ENCODE peak calls at places on chromosomes 5 and 9, in nine cellular contexts. E is SK-N-SH; J is CD8-positive, alpha-beta T cell; M is germinal center; F is dorsolateral prefrontal cortex; X is effector CD4-positive, alpha-beta T cell; Q is T-helper 9 cell; I is EL; U is activated CD4-positive, CD25-positive, alpha-beta regulatory T cell treated with anti-CD3 and anti-CD28 coated beads, Interleukin-2, amount 50 U/mL, for 72 hours. Z is an unnamed sample.

GRCh38 chr9:91483189-91483691 is 59.6 kb upstream of the NFIL3 start:
- DNase-seq in E (no peak), J (no peak), M (no peak), F (no peak), X (no peak), Q (no peak), I (peak), U (no peak), Z (no peak)

GRCh38 chr5:66661149-66661548 is 65.0 kb downstream of the MAST4 start:
- DNase-seq in E (no peak), J (no peak), M (no peak), F (no peak), X (no peak), Q (no peak), I (peak), U (no peak), Z (no peak)

GRCh38 chr5:59725393-59725768 is 168.1 kb downstream of the PDE4D start:
- DNase-seq in E (no peak), J (no peak), M (no peak), F (no peak), X (no peak), Q (no peak), I (peak), U (no peak), Z (no peak)

GRCh38 chr5:31470608-31471007 is 61.3 kb downstream of the DROSHA start:
- DNase-seq in E (no peak), J (no peak), M (no peak), F (no peak), X (no peak), Q (no peak), I (peak), U (no peak), Z (no peak)

GRCh38 chr9:121889990-121890563 is 203.0 kb downstream of the TTLL11 start:
- DNase-seq in E (no peak), J (no peak), M (no peak), F (no peak), X (no peak), Q (no peak), I (peak), U (no peak), Z (no peak)

GRCh38 chr5:151157426-151158286 is at the start of gene ANXA6:
- DNase-seq in E (peak), J (peak), M (peak), F (peak), X (peak), Q (peak), I (peak), U (peak), Z (peak)

GRCh38 chr9:4297151-4297794 is 2.6 kb downstream of the GLIS3 start:
- DNase-seq in E (peak), J (peak), M (peak), F (peak), X (no peak), Q (no peak), I (peak), U (peak), Z (no peak)

GRCh38 chr9:37798677-37799076 is 1.9 kb upstream of the DCAF10 start:
- DNase-seq in E (no peak), J (no peak), M (no peak), F (no peak), X (no peak), Q (no peak), I (no peak), U (no peak), Z (no peak)

GRCh38 chr5:22850981-22851380 is 2.2 kb downstream of the CDH12 start:
- DNase-seq in E (no peak), J (no peak), M (no peak), F (no peak), X (no peak), Q (no peak), I (no peak), U (no peak), Z (no peak)

GRCh38 chr9:88533951-88534455 is 975 bp upstream of the NXNL2 start:
- DNase-seq in E (no peak), J (no peak), M (no peak), F (no peak), X (no peak), Q (no peak), I (peak), U (no peak), Z (no peak)

GRCh38 chr5:138180183-138180782 is 1.4 kb downstream of the KIF20A start:
- DNase-seq in E (peak), J (no peak), M (peak), F (no peak), X (no peak), Q (no peak), I (peak), U (no peak), Z (no peak)

GRCh38 chr5:134741052-134741451 is 2.7 kb downstream of the CAMLG start:
- DNase-seq in E (no peak), J (no peak), M (no peak), F (no peak), X (no peak), Q (no peak), I (no peak), U (no peak), Z (no peak)

GRCh38 chr5:112921031-112921832 is 795 bp downstream of the REEP5 start:
- DNase-seq in E (peak), J (peak), M (peak), F (peak), X (peak), Q (peak), I (peak), U (peak), Z (peak)

GRCh38 chr5:102561894-102562760 is 63.3 kb upstream of the SLCO6A1 start:
- DNase-seq in E (no peak), J (no peak), M (peak), F (no peak), X (no peak), Q (no peak), I (peak), U (no peak), Z (peak)

GRCh38 chr9:116340270-116340669 is 186.7 kb downstream of the PAPPA start:
- DNase-seq in E (no peak), J (no peak), M (no peak), F (no peak), X (no peak), Q (no peak), I (no peak), U (no peak), Z (no peak)

GRCh38 chr9:114287763-114288232 is 35.1 kb upstream of the ORM1 start:
- DNase-seq in E (no peak), J (no peak), M (no peak), F (peak), X (no peak), Q (no peak), I (no peak), U (no peak), Z (no peak)

GRCh38 chr5:133847886-133848285 is 120.5 kb downstream of the C5orf15 start:
- DNase-seq in E (no peak), J (no peak), M (no peak), F (no peak), X (no peak), Q (no peak), I (no peak), U (no peak), Z (no peak)

GRCh38 chr9:129287595-129288305 is 109.7 kb upstream of the IER5L start:
- DNase-seq in E (no peak), J (no peak), M (no peak), F (peak), X (no peak), Q (no peak), I (no peak), U (peak), Z (no peak)

GRCh38 chr9:128143409-128144238 is 5.6 kb upstream of the LCN2 start:
- DNase-seq in E (no peak), J (no peak), M (no peak), F (no peak), X (no peak), Q (no peak), I (no peak), U (no peak), Z (no peak)

GRCh38 chr5:139651863-139652787 is 4.0 kb downstream of the CXXC5 start:
- DNase-seq in E (peak), J (peak), M (peak), F (peak), X (peak), Q (peak), I (peak), U (no peak), Z (no peak)

GRCh38 chr5:116765441-116765840 is 190.8 kb upstream of the SEMA6A start:
- DNase-seq in E (no peak), J (no peak), M (no peak), F (no peak), X (no peak), Q (no peak), I (no peak), U (no peak), Z (no peak)

GRCh38 chr5:103259705-103260355 is 1.3 kb downstream of the MACIR start:
- DNase-seq in E (no peak), J (peak), M (no peak), F (no peak), X (no peak), Q (no peak), I (peak), U (no peak), Z (no peak)

GRCh38 chr5:170892201-170892600 is 30.4 kb downstream of the RANBP17 start:
- DNase-seq in E (no peak), J (no peak), M (no peak), F (no peak), X (no peak), Q (no peak), I (peak), U (no peak), Z (no peak)

GRCh38 chr9:129007035-129007765 is 20.9 kb downstream of the SH3GLB2 start:
- DNase-seq in E (no peak), J (no peak), M (no peak), F (peak), X (no peak), Q (no peak), I (no peak), U (no peak), Z (no peak)

GRCh38 chr5:1280177-1281037 is 14.5 kb downstream of the TERT start:
- DNase-seq in E (no peak), J (no peak), M (no peak), F (no peak), X (no peak), Q (no peak), I (peak), U (no peak), Z (no peak)

GRCh38 chr5:171580506-171581265 is 161.2 kb downstream of the FGF18 start:
- DNase-seq in E (no peak), J (no peak), M (no peak), F (no peak), X (no peak), Q (no peak), I (peak), U (no peak), Z (no peak)

GRCh38 chr5:55454282-55454681 is 80.5 kb downstream of the PLPP1 start:
- DNase-seq in E (no peak), J (no peak), M (no peak), F (no peak), X (no peak), Q (no peak), I (no peak), U (no peak), Z (no peak)

GRCh38 chr9:98374385-98375051 is 119.1 kb upstream of the TBC1D2 start:
- DNase-seq in E (no peak), J (no peak), M (no peak), F (no peak), X (no peak), Q (no peak), I (peak), U (no peak), Z (no peak)

GRCh38 chr9:98854206-98854756 is 46.8 kb downstream of the GALNT12 start:
- DNase-seq in E (no peak), J (no peak), M (no peak), F (no peak), X (no peak), Q (no peak), I (peak), U (no peak), Z (no peak)

GRCh38 chr5:150781706-150782614 is 3.4 kb downstream of the SMIM3 start:
- DNase-seq in E (no peak), J (no peak), M (no peak), F (no peak), X (no peak), Q (no peak), I (peak), U (no peak), Z (no peak)

GRCh38 chr5:151595411-151595826 is 4.3 kb upstream of the FAT2 start:
- DNase-seq in E (no peak), J (no peak), M (no peak), F (no peak), X (no peak), Q (no peak), I (no peak), U (no peak), Z (no peak)

GRCh38 chr9:21970800-21971620 is 23.2 kb downstream of the CDKN2A start:
- DNase-seq in E (no peak), J (no peak), M (no peak), F (no peak), X (no peak), Q (no peak), I (peak), U (no peak), Z (no peak)

GRCh38 chr5:126523818-126524522 is 71.0 kb downstream of the ALDH7A1 start:
- DNase-seq in E (no peak), J (no peak), M (no peak), F (no peak), X (no peak), Q (no peak), I (no peak), U (no peak), Z (no peak)

GRCh38 chr5:143248822-143249579 is 154.5 kb downstream of the NR3C1 start:
- DNase-seq in E (no peak), J (no peak), M (no peak), F (no peak), X (no peak), Q (no peak), I (peak), U (no peak), Z (no peak)

GRCh38 chr5:57199866-57200265 is 26.0 kb downstream of the GPBP1 start:
- DNase-seq in E (no peak), J (no peak), M (no peak), F (no peak), X (no peak), Q (no peak), I (no peak), U (no peak), Z (no peak)

GRCh38 chr9:8880031-8880430 is 1080.5 kb upstream of the DMAC1 start:
- DNase-seq in E (no peak), J (no peak), M (no peak), F (no peak), X (no peak), Q (no peak), I (no peak), U (no peak), Z (no peak)

Z was measured in iPS DF 6.9.